ENCODE peak calls at places on chromosomes 4 and X, in seven cellular contexts. One of them, this sample, is unnamed. For H4K20me1, the result is how much of the 10 kb centered on the place peaks cover.

GRCh38 chrX:152878976-152879755 is 18.7 kb upstream of the ZNF185 start:
- DNase-seq in HCT116: no peak
- DNase-seq in endothelial cell of umbilical vein: no peak
- DNase-seq in hepatocyte: no peak
- DNase-seq in GM23338: no peak
- DNase-seq in SK-N-SH: no peak
- DNase-seq in MM.1S: no peak
- DNase-seq in this sample: peak

GRCh38 chr4:179307297-179308136 is 1865.3 kb upstream of the AGA start:
- DNase-seq in HCT116: peak
- DNase-seq in endothelial cell of umbilical vein: no peak
- DNase-seq in hepatocyte: peak
- DNase-seq in GM23338: peak
- DNase-seq in SK-N-SH: peak
- DNase-seq in MM.1S: peak
- DNase-seq in this sample: peak

GRCh38 chrX:14697453-14697852 is 168.1 kb downstream of the GLRA2 start:
- DNase-seq in HCT116: peak
- DNase-seq in endothelial cell of umbilical vein: peak
- DNase-seq in hepatocyte: peak
- DNase-seq in GM23338: peak
- DNase-seq in SK-N-SH: peak
- DNase-seq in MM.1S: peak
- DNase-seq in this sample: peak

GRCh38 chr4:100016191-100016590 is 66.1 kb upstream of the H2AZ1 start:
- DNase-seq in HCT116: no peak
- DNase-seq in endothelial cell of umbilical vein: no peak
- DNase-seq in hepatocyte: no peak
- DNase-seq in GM23338: no peak
- DNase-seq in SK-N-SH: no peak
- DNase-seq in MM.1S: no peak
- DNase-seq in this sample: no peak

GRCh38 chr4:124708517-124709300 is 3.8 kb downstream of the ANKRD50 start:
- DNase-seq in HCT116: no peak
- DNase-seq in endothelial cell of umbilical vein: peak
- DNase-seq in hepatocyte: no peak
- DNase-seq in GM23338: no peak
- DNase-seq in SK-N-SH: no peak
- DNase-seq in MM.1S: no peak
- DNase-seq in this sample: no peak

GRCh38 chrX:68568136-68568535 is 69.3 kb downstream of the YIPF6 start:
- DNase-seq in HCT116: no peak
- DNase-seq in endothelial cell of umbilical vein: no peak
- DNase-seq in hepatocyte: no peak
- DNase-seq in GM23338: no peak
- DNase-seq in SK-N-SH: no peak
- DNase-seq in MM.1S: no peak
- DNase-seq in this sample: peak

GRCh38 chr4:3221996-3222395 is 27.0 kb upstream of the MSANTD1 start:
- DNase-seq in HCT116: no peak
- DNase-seq in endothelial cell of umbilical vein: no peak
- DNase-seq in hepatocyte: no peak
- DNase-seq in GM23338: no peak
- DNase-seq in SK-N-SH: no peak
- DNase-seq in MM.1S: no peak
- DNase-seq in this sample: no peak

GRCh38 chr4:4456351-4456750 is 69.4 kb downstream of the NSG1 start:
- DNase-seq in HCT116: no peak
- DNase-seq in endothelial cell of umbilical vein: peak
- DNase-seq in hepatocyte: no peak
- DNase-seq in GM23338: no peak
- DNase-seq in SK-N-SH: peak
- DNase-seq in MM.1S: no peak
- DNase-seq in this sample: no peak

GRCh38 chr4:55125087-55125721 is at the start of gene KDR:
- DNase-seq in HCT116: no peak
- DNase-seq in endothelial cell of umbilical vein: peak
- DNase-seq in hepatocyte: peak
- DNase-seq in GM23338: peak
- DNase-seq in SK-N-SH: peak
- DNase-seq in MM.1S: no peak
- DNase-seq in this sample: peak

GRCh38 chrX:8849945-8850344 is 48.8 kb upstream of the FAM9A start:
- DNase-seq in HCT116: no peak
- DNase-seq in endothelial cell of umbilical vein: no peak
- DNase-seq in hepatocyte: no peak
- DNase-seq in GM23338: peak
- DNase-seq in SK-N-SH: peak
- DNase-seq in MM.1S: no peak
- DNase-seq in this sample: no peak

GRCh38 chr4:61336911-61337310 is 136.8 kb downstream of the ADGRL3 start:
- DNase-seq in HCT116: no peak
- DNase-seq in endothelial cell of umbilical vein: no peak
- DNase-seq in hepatocyte: no peak
- DNase-seq in GM23338: peak
- DNase-seq in SK-N-SH: no peak
- DNase-seq in MM.1S: no peak
- DNase-seq in this sample: no peak

GRCh38 chr4:129377131-129377845 is 281.3 kb downstream of the C4orf33 start:
- DNase-seq in HCT116: no peak
- DNase-seq in endothelial cell of umbilical vein: peak
- DNase-seq in hepatocyte: no peak
- DNase-seq in GM23338: no peak
- DNase-seq in SK-N-SH: no peak
- DNase-seq in MM.1S: no peak
- DNase-seq in this sample: peak

GRCh38 chrX:86348669-86349068 is 200.4 kb downstream of the DACH2 start:
- DNase-seq in HCT116: no peak
- DNase-seq in endothelial cell of umbilical vein: no peak
- DNase-seq in hepatocyte: no peak
- DNase-seq in GM23338: peak
- DNase-seq in SK-N-SH: peak
- DNase-seq in MM.1S: no peak
- DNase-seq in this sample: no peak

GRCh38 chr4:57085278-57085677 is 24.9 kb downstream of the IGFBP7 start:
- DNase-seq in HCT116: no peak
- DNase-seq in endothelial cell of umbilical vein: no peak
- DNase-seq in hepatocyte: no peak
- DNase-seq in GM23338: no peak
- DNase-seq in SK-N-SH: no peak
- DNase-seq in MM.1S: peak
- DNase-seq in this sample: no peak

GRCh38 chr4:78482281-78482680 is 69.3 kb upstream of the ANXA3 start:
- DNase-seq in HCT116: no peak
- DNase-seq in endothelial cell of umbilical vein: no peak
- DNase-seq in hepatocyte: no peak
- DNase-seq in GM23338: no peak
- DNase-seq in SK-N-SH: no peak
- DNase-seq in MM.1S: no peak
- DNase-seq in this sample: no peak

GRCh38 chrX:8027876-8028275 is 100.7 kb upstream of the PNPLA4 start:
- DNase-seq in HCT116: no peak
- DNase-seq in endothelial cell of umbilical vein: no peak
- DNase-seq in hepatocyte: no peak
- DNase-seq in GM23338: peak
- DNase-seq in SK-N-SH: no peak
- DNase-seq in MM.1S: no peak
- DNase-seq in this sample: no peak

GRCh38 chr4:41525129-41525528 is 12.8 kb upstream of the LIMCH1 start:
- DNase-seq in HCT116: peak
- DNase-seq in endothelial cell of umbilical vein: peak
- DNase-seq in hepatocyte: peak
- DNase-seq in GM23338: peak
- DNase-seq in SK-N-SH: no peak
- DNase-seq in MM.1S: no peak
- DNase-seq in this sample: peak

GRCh38 chrX:101411984-101412383 is 4.0 kb downstream of the HNRNPH2 start:
- DNase-seq in HCT116: no peak
- DNase-seq in endothelial cell of umbilical vein: no peak
- DNase-seq in hepatocyte: no peak
- DNase-seq in GM23338: no peak
- DNase-seq in SK-N-SH: no peak
- DNase-seq in MM.1S: no peak
- DNase-seq in this sample: no peak

GRCh38 chr4:91147067-91147466 is 1019.9 kb downstream of the CCSER1 start:
- DNase-seq in HCT116: no peak
- DNase-seq in endothelial cell of umbilical vein: no peak
- DNase-seq in hepatocyte: no peak
- DNase-seq in GM23338: no peak
- DNase-seq in SK-N-SH: no peak
- DNase-seq in MM.1S: no peak
- DNase-seq in this sample: no peak

GRCh38 chr4:97761760-97762512 is 381.3 kb downstream of the STPG2 start:
- DNase-seq in HCT116: no peak
- DNase-seq in endothelial cell of umbilical vein: peak
- DNase-seq in hepatocyte: no peak
- DNase-seq in GM23338: no peak
- DNase-seq in SK-N-SH: peak
- DNase-seq in MM.1S: no peak
- DNase-seq in this sample: no peak

GRCh38 chr4:14879643-14880042 is 122.6 kb upstream of the CPEB2 start:
- DNase-seq in HCT116: no peak
- DNase-seq in endothelial cell of umbilical vein: no peak
- DNase-seq in hepatocyte: no peak
- DNase-seq in GM23338: no peak
- DNase-seq in SK-N-SH: no peak
- DNase-seq in MM.1S: no peak
- DNase-seq in this sample: peak

GRCh38 chrX:2498781-2499302 is 1.9 kb downstream of the DHRSX start:
- DNase-seq in HCT116: no peak
- DNase-seq in endothelial cell of umbilical vein: peak
- DNase-seq in hepatocyte: peak
- DNase-seq in GM23338: peak
- DNase-seq in SK-N-SH: no peak
- DNase-seq in MM.1S: no peak
- DNase-seq in this sample: no peak

GRCh38 chr4:2436301-2436700 is 17.5 kb downstream of the CFAP99 start:
- DNase-seq in HCT116: no peak
- DNase-seq in endothelial cell of umbilical vein: no peak
- DNase-seq in hepatocyte: no peak
- DNase-seq in GM23338: no peak
- DNase-seq in SK-N-SH: peak
- DNase-seq in MM.1S: no peak
- DNase-seq in this sample: peak

GRCh38 chr4:27006247-27006603 is 145.6 kb downstream of the STIM2 start:
- DNase-seq in HCT116: no peak
- DNase-seq in endothelial cell of umbilical vein: peak
- DNase-seq in hepatocyte: no peak
- DNase-seq in GM23338: no peak
- DNase-seq in SK-N-SH: no peak
- DNase-seq in MM.1S: no peak
- DNase-seq in this sample: no peak

GRCh38 chr4:27006646-27007045 is 146.0 kb downstream of the STIM2 start:
- DNase-seq in HCT116: no peak
- DNase-seq in endothelial cell of umbilical vein: no peak
- DNase-seq in hepatocyte: no peak
- DNase-seq in GM23338: no peak
- DNase-seq in SK-N-SH: no peak
- DNase-seq in MM.1S: no peak
- DNase-seq in this sample: no peak

GRCh38 chr4:27008693-27009092 is 148.1 kb downstream of the STIM2 start:
- DNase-seq in HCT116: no peak
- DNase-seq in endothelial cell of umbilical vein: no peak
- DNase-seq in hepatocyte: no peak
- DNase-seq in GM23338: no peak
- DNase-seq in SK-N-SH: no peak
- DNase-seq in MM.1S: no peak
- DNase-seq in this sample: no peak

GRCh38 chr4:27005512-27006246 is 145.0 kb downstream of the STIM2 start:
- DNase-seq in HCT116: no peak
- DNase-seq in endothelial cell of umbilical vein: peak
- DNase-seq in hepatocyte: no peak
- DNase-seq in GM23338: no peak
- DNase-seq in SK-N-SH: no peak
- DNase-seq in MM.1S: no peak
- DNase-seq in this sample: peak

GRCh38 chr4:27007507-27007906 is 146.9 kb downstream of the STIM2 start:
- DNase-seq in HCT116: no peak
- DNase-seq in endothelial cell of umbilical vein: no peak
- DNase-seq in hepatocyte: no peak
- DNase-seq in GM23338: no peak
- DNase-seq in SK-N-SH: no peak
- DNase-seq in MM.1S: no peak
- DNase-seq in this sample: no peak
- H4K20me1 ChIP-seq in HCT116: under half
- H4K20me1 ChIP-seq in endothelial cell of umbilical vein: under half
- H4K20me1 ChIP-seq in hepatocyte: under half
- H4K20me1 ChIP-seq in GM23338: under half
- H4K20me1 ChIP-seq in SK-N-SH: under half
- H4K20me1 ChIP-seq in MM.1S: under half
- H4K20me1 ChIP-seq in this sample: under half

GRCh38 chrX:42776195-42776594 is 1.8 kb downstream of the PPP1R2C start:
- DNase-seq in HCT116: no peak
- DNase-seq in endothelial cell of umbilical vein: peak
- DNase-seq in hepatocyte: peak
- DNase-seq in GM23338: no peak
- DNase-seq in SK-N-SH: no peak
- DNase-seq in MM.1S: no peak
- DNase-seq in this sample: no peak
- H3K27ac ChIP-seq in HCT116: no peak
- H3K27ac ChIP-seq in endothelial cell of umbilical vein: no peak
- H3K27ac ChIP-seq in hepatocyte: no peak
- H3K27ac ChIP-seq in GM23338: no peak
- H3K27ac ChIP-seq in SK-N-SH: no peak
- H3K27ac ChIP-seq in MM.1S: no peak
- H3K27ac ChIP-seq in this sample: no peak

DNA sequence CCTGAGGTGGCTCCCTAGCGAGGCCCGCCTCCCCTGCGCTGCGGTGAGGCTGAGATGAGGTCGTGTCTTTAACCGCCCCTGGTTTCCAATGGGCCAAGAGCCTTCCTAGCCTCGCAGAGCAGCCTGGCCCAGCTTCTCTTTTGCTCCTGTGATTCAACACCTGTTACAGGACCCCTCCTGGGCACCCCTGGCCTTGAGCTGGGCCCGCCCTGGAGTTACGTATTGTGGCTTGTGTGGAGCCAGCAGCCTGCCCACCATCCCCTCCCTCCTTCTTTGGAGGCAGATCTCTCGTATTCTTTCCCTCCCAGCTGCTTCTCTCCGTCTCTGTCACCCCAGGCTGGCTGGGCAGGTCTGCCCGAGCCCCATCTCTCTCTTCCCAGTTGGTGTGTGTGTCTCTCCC is 19.3 kb upstream of the UBA1 start:
- DNase-seq in HCT116: no peak
- DNase-seq in endothelial cell of umbilical vein: no peak
- DNase-seq in hepatocyte: no peak
- DNase-seq in GM23338: no peak
- DNase-seq in SK-N-SH: peak
- DNase-seq in MM.1S: no peak
- DNase-seq in this sample: no peak
- H4K20me1 ChIP-seq in HCT116: under half
- H4K20me1 ChIP-seq in endothelial cell of umbilical vein: under half
- H4K20me1 ChIP-seq in hepatocyte: under half
- H4K20me1 ChIP-seq in GM23338: under half
- H4K20me1 ChIP-seq in SK-N-SH: under half
- H4K20me1 ChIP-seq in MM.1S: under half
- H4K20me1 ChIP-seq in this sample: under half

DNA sequence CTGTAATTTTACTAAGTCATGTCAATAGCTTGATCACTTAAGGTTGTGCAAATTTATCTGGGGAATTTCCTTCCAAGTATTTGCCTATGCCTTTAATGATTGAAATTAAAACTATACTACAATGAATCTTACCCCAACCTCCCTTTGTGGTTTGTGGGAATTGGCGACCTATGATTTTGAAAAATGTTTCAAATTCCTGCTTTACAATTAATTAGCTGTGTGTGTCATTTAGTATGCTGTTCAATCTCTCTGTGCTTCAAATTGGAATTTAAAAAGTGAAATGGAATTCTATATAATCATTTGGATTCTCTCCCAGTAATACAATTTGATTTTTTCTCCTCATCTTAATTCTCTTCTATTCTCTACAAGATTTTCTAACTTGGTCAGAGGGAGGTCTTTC is 2319.5 kb downstream of the ARAP2 start:
- DNase-seq in HCT116: no peak
- DNase-seq in endothelial cell of umbilical vein: no peak
- DNase-seq in hepatocyte: no peak
- DNase-seq in GM23338: no peak
- DNase-seq in SK-N-SH: no peak
- DNase-seq in MM.1S: no peak
- DNase-seq in this sample: no peak
- H3K27ac ChIP-seq in HCT116: peak
- H3K27ac ChIP-seq in endothelial cell of umbilical vein: no peak
- H3K27ac ChIP-seq in hepatocyte: no peak
- H3K27ac ChIP-seq in GM23338: no peak
- H3K27ac ChIP-seq in SK-N-SH: no peak
- H3K27ac ChIP-seq in MM.1S: no peak
- H3K27ac ChIP-seq in this sample: no peak